ENCODE peak calls at places on chromosomes 13 and 19, in six cellular contexts. B is trophoblast cell, W is IMR-90, S is neuronal stem cell, A is H9, Y is H1. P is an unnamed sample.

GRCh38 chr13:83153833-83154232 is 728.4 kb downstream of the SLITRK1 start:
- DNase-seq in S (no peak), W (no peak), B (no peak), Y (no peak), A (no peak), P (no peak)

GRCh38 chr13:43300817-43301216 is 277.4 kb downstream of the DNAJC15 start:
- DNase-seq in A (no peak), W (peak), S (no peak), Y (no peak), B (no peak), P (no peak)

GRCh38 chr13:30898721-30899188 is 7.3 kb upstream of the MEDAG start:
- DNase-seq in A (no peak), B (no peak), W (peak), Y (no peak), S (no peak), P (peak)

GRCh38 chr13:56713656-56714055 is 427.1 kb upstream of the PRR20A start:
- DNase-seq in B (no peak), A (no peak), W (no peak), Y (no peak), S (no peak), P (no peak)

GRCh38 chr13:46908511-46908910 is 11.7 kb upstream of the HTR2A start:
- DNase-seq in A (no peak), S (no peak), B (no peak), W (peak), Y (no peak), P (no peak)

GRCh38 chr13:23871616-23872220 is 17.5 kb downstream of the MIPEP start:
- DNase-seq in B (no peak), A (no peak), Y (no peak), S (no peak), W (peak), P (peak)

GRCh38 chr13:110726726-110727125 is 13.2 kb downstream of the ING1 start:
- DNase-seq in B (no peak), S (no peak), Y (no peak), W (no peak), A (no peak), P (no peak)

GRCh38 chr19:18500820-18501219 is 21.1 kb downstream of the ELL start:
- DNase-seq in S (no peak), A (no peak), Y (no peak), W (no peak), B (no peak), P (no peak)

GRCh38 chr13:85373322-85373721 is 425.9 kb downstream of the SLITRK6 start:
- DNase-seq in A (no peak), B (no peak), W (no peak), Y (no peak), S (no peak), P (no peak)

GRCh38 chr19:27918818-27919217 is 1294.1 kb downstream of the UQCRFS1 start:
- DNase-seq in W (no peak), Y (no peak), A (no peak), B (no peak), S (no peak), P (no peak)

GRCh38 chr13:48942131-48942530 is 33.6 kb upstream of the FNDC3A start:
- DNase-seq in A (no peak), Y (no peak), W (peak), B (no peak), S (no peak), P (peak)

GRCh38 chr19:6543866-6544347 is 13.1 kb downstream of the TNFSF9 start:
- DNase-seq in S (no peak), A (no peak), W (no peak), Y (no peak), B (no peak), P (no peak)

GRCh38 chr19:723714-724113 is 15.0 kb downstream of the PALM start:
- DNase-seq in W (no peak), A (no peak), Y (no peak), B (no peak), S (no peak), P (no peak)

GRCh38 chr19:41993612-41994483 is at the start of gene ATP1A3:
- DNase-seq in Y (peak), B (no peak), W (peak), S (peak), A (peak), P (peak)

GRCh38 chr13:50678464-50679162 is 164.9 kb downstream of the DLEU7 start:
- DNase-seq in B (no peak), S (no peak), A (no peak), W (peak), Y (no peak), P (peak)

GRCh38 chr13:113836917-113837553 is 26.8 kb downstream of the GAS6 start:
- DNase-seq in W (peak), B (no peak), S (no peak), Y (no peak), A (no peak), P (peak)

GRCh38 chr13:50152655-50153309 is 137.5 kb downstream of the KCNRG start:
- DNase-seq in W (no peak), Y (no peak), A (no peak), B (no peak), S (no peak), P (no peak)

GRCh38 chr13:87827479-87827878 is 156.3 kb downstream of the SLITRK5 start:
- DNase-seq in W (no peak), Y (no peak), S (no peak), B (no peak), A (no peak), P (peak)

GRCh38 chr13:78121459-78122348 is 203.1 kb upstream of the EDNRB start:
- DNase-seq in S (peak), A (no peak), Y (peak), B (peak), W (peak), P (peak)

GRCh38 chr13:113918981-113919646 is 54.8 kb downstream of the C13orf46 start:
- DNase-seq in B (no peak), Y (peak), W (no peak), A (peak), S (no peak), P (no peak)

GRCh38 chr19:5585461-5586299 is 17.9 kb upstream of the TINCR start:
- DNase-seq in W (no peak), B (no peak), A (peak), Y (peak), S (peak), P (no peak)

GRCh38 chr19:776549-776948 is 20.7 kb upstream of the PTBP1 start:
- DNase-seq in Y (no peak), A (no peak), B (no peak), W (no peak), S (no peak), P (no peak)

GRCh38 chr13:26996965-26997752 is 174.5 kb downstream of the USP12 start:
- DNase-seq in A (no peak), S (no peak), B (no peak), Y (no peak), W (no peak), P (no peak)

GRCh38 chr19:49590971-49591730 is at the start of gene PRR12:
- DNase-seq in Y (peak), W (peak), S (peak), A (peak), B (peak), P (peak)

GRCh38 chr19:8180018-8180417 is 29.2 kb upstream of the CERS4 start:
- DNase-seq in Y (no peak), B (no peak), S (no peak), W (no peak), A (no peak), P (no peak)
- H4K91ac ChIP-seq in Y (no peak), B (no peak), S (no peak), W (no peak), A (no peak), P (no peak)

GRCh38 chr19:43798546-43799409 is 3.5 kb downstream of the LYPD5 start:
- DNase-seq in Y (peak), B (peak), S (no peak), W (no peak), A (peak), P (no peak)
- H4K91ac ChIP-seq in Y (peak), B (no peak), S (no peak), W (no peak), A (no peak), P (no peak)

GRCh38 chr13:94987869-94988268 is 275.5 kb upstream of the SOX21 start:
- DNase-seq in Y (no peak), W (no peak), B (no peak), S (no peak), A (no peak), P (no peak)

GRCh38 chr13:94988654-94989053 is 276.3 kb upstream of the SOX21 start:
- DNase-seq in A (peak), Y (no peak), S (no peak), B (no peak), W (no peak), P (peak)

GRCh38 chr13:94987081-94987480 is 274.7 kb upstream of the SOX21 start:
- DNase-seq in S (no peak), B (no peak), A (no peak), W (no peak), Y (no peak), P (no peak)

GRCh38 chr13:94984974-94985373 is 272.6 kb upstream of the SOX21 start:
- DNase-seq in S (no peak), A (no peak), Y (no peak), B (no peak), W (no peak), P (no peak)
- H4K91ac ChIP-seq in S (no peak), A (no peak), Y (no peak), B (no peak), W (no peak), P (no peak)

DNA sequence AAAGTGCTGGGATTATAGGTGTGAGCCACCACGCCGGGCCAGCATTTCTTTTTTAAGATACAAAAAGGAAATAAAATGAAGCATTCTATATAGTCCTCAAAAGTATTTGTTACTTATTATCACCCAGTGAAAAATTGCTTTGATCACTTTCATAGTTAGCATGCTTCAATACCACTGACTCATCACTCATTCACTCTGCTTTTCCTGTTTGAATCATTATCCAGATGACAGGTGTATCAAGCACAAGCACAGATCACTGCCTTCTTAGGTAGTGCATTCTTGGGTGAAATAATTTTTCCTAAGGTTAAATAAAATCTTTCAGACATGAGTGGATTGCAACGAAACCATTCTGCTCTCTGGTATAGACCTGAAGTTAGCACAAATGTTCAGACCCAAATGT is 35.8 kb upstream of the SPART start:
- DNase-seq in A (no peak), W (no peak), S (no peak), B (peak), Y (no peak), P (no peak)
- H4K91ac ChIP-seq in A (no peak), W (no peak), S (no peak), B (no peak), Y (no peak), P (no peak)

DNA sequence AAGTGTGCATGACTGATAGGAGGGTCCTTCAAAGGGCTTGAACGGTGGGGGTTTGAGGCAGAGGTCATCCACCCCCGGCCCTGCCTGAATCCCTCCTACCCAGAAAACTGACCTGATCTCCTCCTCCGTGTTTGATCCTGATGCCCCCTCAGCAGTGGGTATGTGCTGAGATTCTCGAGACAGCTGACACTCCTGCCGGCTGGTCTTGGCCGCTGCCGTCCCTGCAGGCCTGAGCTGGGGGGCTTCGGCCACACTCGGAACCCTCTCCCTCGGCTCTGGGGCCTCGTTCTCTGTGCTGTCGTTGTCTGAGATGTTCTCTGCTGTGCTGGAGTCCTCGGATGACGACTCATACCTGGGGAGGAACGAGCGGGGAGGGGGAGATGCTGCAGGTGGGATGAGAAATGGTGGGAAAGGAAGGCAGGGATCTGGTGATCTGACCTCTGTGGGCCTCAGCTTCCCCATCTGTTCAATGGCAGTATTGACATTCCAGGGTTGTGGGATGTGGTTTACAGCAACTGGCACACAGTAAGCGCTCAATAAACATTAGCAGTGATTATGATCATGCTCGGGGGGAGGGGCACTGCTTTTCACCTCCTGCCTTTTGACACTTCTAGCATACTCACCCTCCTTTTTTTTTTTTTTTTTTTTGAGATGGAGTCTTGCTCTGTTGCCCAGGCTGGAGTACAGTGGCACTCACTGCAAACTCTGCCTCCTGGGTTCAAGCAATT is 20.7 kb downstream of the KANK2 start:
- DNase-seq in B (no peak), W (no peak), S (no peak), Y (no peak), A (no peak), P (no peak)
- H4K91ac ChIP-seq in B (no peak), W (no peak), S (no peak), Y (no peak), A (no peak), P (peak)

DNA sequence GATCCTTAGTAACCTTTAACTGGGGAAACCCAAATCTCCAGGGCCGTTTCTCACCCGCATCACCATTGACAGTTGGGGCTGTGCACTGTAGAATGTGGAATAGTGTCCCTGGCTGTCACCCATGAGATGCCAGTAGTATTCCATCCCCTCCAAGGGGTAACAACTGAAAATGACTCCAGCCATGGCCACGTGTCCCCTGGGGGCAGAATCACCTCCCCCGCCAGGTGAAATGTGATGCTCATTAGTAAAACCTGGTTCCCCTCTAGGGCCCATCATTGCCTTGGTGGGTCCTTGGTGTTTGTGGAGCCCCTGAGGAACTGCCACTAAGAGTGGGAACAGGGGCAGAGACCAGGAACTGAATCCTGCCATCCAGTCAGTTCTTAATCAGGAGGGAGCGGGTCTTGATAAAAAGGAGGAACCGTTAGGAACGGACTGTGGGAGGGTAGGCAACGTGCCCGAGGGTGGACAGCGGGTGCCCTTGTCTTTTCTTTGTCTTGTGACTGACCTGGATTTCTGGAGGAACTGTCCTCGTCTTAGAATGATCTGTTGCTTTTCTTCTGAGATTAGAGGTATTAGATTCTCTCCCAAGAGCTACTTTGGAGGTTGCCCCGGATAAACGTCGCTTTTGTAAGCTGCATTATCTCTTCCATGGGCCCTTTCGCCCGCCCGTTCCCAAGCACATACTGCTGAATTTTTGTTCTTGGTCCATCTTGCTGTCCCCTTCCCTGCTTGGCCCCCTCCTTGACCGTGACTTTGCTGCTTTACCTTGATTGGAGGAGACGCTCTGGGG is 3.5 kb downstream of the MYO9B start:
- DNase-seq in S (no peak), A (no peak), B (no peak), W (peak), Y (no peak), P (no peak)
- H4K91ac ChIP-seq in S (no peak), A (no peak), B (no peak), W (peak), Y (peak), P (peak)